ENCODE peak calls at places on chromosomes 5 and 9, in ten cellular contexts. W is AG04450, X is AG10803, A is H1, V is left ventricle myocardium inferior, B is endothelial cell of umbilical vein, S is fibroblast of the aortic adventitia, D is endodermal cell, E is astrocyte, K is neural progenitor cell. P is an unnamed sample.

GRCh38 chr5:169970911-169971436 is 9.3 kb downstream of the INSYN2B start:
- DNase-seq in S (peak), A (no peak), K (no peak), B (peak), E (peak), D (no peak), V (peak), W (peak), X (peak), P (peak)

GRCh38 chr9:92141144-92142129 is 26.2 kb upstream of the SPTLC1 start:
- DNase-seq in S (peak), X (peak), B (peak), K (peak), D (peak), A (no peak), E (no peak), W (no peak), V (no peak), P (peak)

GRCh38 chr5:106780355-106780754 is 890.4 kb downstream of the EFNA5 start:
- DNase-seq in D (no peak), W (no peak), X (no peak), K (no peak), V (no peak), B (no peak), A (no peak), S (no peak), E (no peak), P (no peak)

GRCh38 chr5:170312666-170313065 is 15.1 kb upstream of the LCP2 start:
- DNase-seq in X (peak), D (no peak), W (no peak), E (peak), A (no peak), K (no peak), B (peak), S (no peak), V (no peak), P (peak)

GRCh38 chr9:38423939-38424843 is at the start of gene IGFBPL1:
- DNase-seq in V (no peak), A (no peak), X (no peak), B (peak), D (peak), K (peak), W (no peak), S (no peak), E (no peak), P (no peak)

GRCh38 chr9:137241490-137242328 is 622 bp downstream of the TUBB4B start:
- DNase-seq in D (peak), X (peak), B (peak), K (peak), E (no peak), V (peak), A (no peak), W (no peak), S (peak), P (peak)

GRCh38 chr5:133876266-133876665 is 92.2 kb downstream of the C5orf15 start:
- DNase-seq in K (no peak), W (no peak), E (no peak), A (no peak), D (no peak), S (no peak), B (no peak), X (no peak), V (no peak), P (no peak)

GRCh38 chr9:82934949-82935348 is 128.0 kb downstream of the RASEF start:
- DNase-seq in W (peak), D (peak), A (no peak), K (peak), E (peak), B (peak), V (no peak), S (peak), X (peak), P (peak)

GRCh38 chr5:90940227-90940995 is 381.8 kb downstream of the ADGRV1 start:
- DNase-seq in V (no peak), D (peak), X (peak), W (no peak), K (peak), B (peak), E (peak), A (peak), S (peak), P (peak)
- H3K4me3 ChIP-seq in V (no peak), D (no peak), X (no peak), W (no peak), K (no peak), B (no peak), E (no peak), A (no peak), S (no peak), P (no peak)

GRCh38 chr5:14252793-14253192 is 109.7 kb downstream of the TRIO start:
- DNase-seq in D (no peak), A (no peak), S (no peak), V (no peak), B (no peak), X (no peak), E (no peak), K (no peak), W (no peak), P (no peak)

GRCh38 chr5:14251733-14252132 is 108.6 kb downstream of the TRIO start:
- DNase-seq in E (no peak), X (no peak), W (no peak), A (no peak), D (no peak), B (no peak), V (no peak), K (no peak), S (no peak), P (no peak)

GRCh38 chr5:14250778-14251711 is 107.9 kb downstream of the TRIO start:
- DNase-seq in V (no peak), X (no peak), A (no peak), D (no peak), B (no peak), E (no peak), S (no peak), K (no peak), W (no peak), P (no peak)

GRCh38 chr5:14249258-14250093 is 106.3 kb downstream of the TRIO start:
- DNase-seq in V (no peak), X (no peak), D (no peak), S (no peak), B (no peak), A (no peak), K (no peak), E (no peak), W (no peak), P (no peak)

GRCh38 chr5:14250094-14250777 is 107.1 kb downstream of the TRIO start:
- DNase-seq in K (peak), A (no peak), V (peak), W (peak), D (peak), S (peak), B (no peak), E (peak), X (peak), P (peak)
- H3K4me3 ChIP-seq in K (no peak), A (no peak), V (peak), W (no peak), D (no peak), S (peak), B (no peak), E (peak), X (peak), P (peak)

GRCh38 chr9:132584616-132585560 is 2.5 kb downstream of the BARHL1 start:
- DNase-seq in V (no peak), S (no peak), A (no peak), W (no peak), E (peak), X (peak), B (no peak), D (peak), K (peak), P (peak)

GRCh38 chr9:132582276-132582785 is at the start of gene BARHL1:
- DNase-seq in V (no peak), A (no peak), B (no peak), W (no peak), S (no peak), X (no peak), D (no peak), K (no peak), E (no peak), P (no peak)

GRCh38 chr9:132585954-132586829 is 3.8 kb downstream of the BARHL1 start:
- DNase-seq in B (no peak), X (no peak), D (peak), W (no peak), V (no peak), K (peak), A (no peak), E (no peak), S (no peak), P (no peak)

GRCh38 chr9:132583584-132584304 is 1.3 kb downstream of the BARHL1 start:
- DNase-seq in E (no peak), V (no peak), S (no peak), D (no peak), A (no peak), W (no peak), B (peak), X (no peak), K (peak), P (no peak)

GRCh38 chr9:132582786-132583583 is 579 bp downstream of the BARHL1 start:
- DNase-seq in W (no peak), D (no peak), V (no peak), K (peak), A (no peak), E (no peak), X (no peak), S (no peak), B (no peak), P (no peak)
- H3K4me3 ChIP-seq in W (no peak), D (no peak), V (no peak), K (peak), A (peak), E (no peak), X (no peak), S (no peak), B (no peak), P (no peak)

DNA sequence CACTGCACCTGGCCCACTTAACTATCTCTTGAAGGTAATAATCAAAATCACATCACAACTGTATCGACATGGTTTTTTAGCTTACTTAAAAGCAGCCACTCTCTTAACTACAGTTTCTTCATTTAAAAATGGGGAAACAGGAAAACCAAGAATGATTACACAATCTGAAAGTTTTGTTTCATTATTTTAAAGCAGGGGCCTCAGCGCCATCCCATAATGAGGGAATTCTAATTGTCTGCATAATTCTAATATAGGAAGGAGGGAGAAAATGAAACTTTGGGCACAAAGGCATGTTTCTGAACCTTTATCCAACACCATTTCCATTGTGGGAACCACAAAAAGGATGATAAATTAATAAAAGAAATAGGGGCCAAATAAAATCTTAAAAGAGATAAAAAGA is 7.6 kb downstream of the HACD4 start:
- DNase-seq in E (no peak), X (no peak), W (no peak), V (no peak), A (no peak), D (no peak), S (no peak), B (no peak), K (no peak), P (peak)
- H3K4me3 ChIP-seq in E (no peak), X (no peak), W (no peak), V (no peak), A (no peak), D (no peak), S (no peak), B (no peak), K (no peak), P (no peak)

GRCh38 chr5:135458356-135458755 is 6.2 kb upstream of the TIFAB start:
- DNase-seq in S (no peak), A (no peak), W (no peak), D (no peak), E (no peak), X (no peak), B (no peak), V (no peak), K (no peak), P (no peak)
- H3K4me3 ChIP-seq in S (no peak), A (no peak), W (no peak), D (no peak), E (no peak), X (no peak), B (no peak), V (no peak), K (no peak), P (no peak)

DNA sequence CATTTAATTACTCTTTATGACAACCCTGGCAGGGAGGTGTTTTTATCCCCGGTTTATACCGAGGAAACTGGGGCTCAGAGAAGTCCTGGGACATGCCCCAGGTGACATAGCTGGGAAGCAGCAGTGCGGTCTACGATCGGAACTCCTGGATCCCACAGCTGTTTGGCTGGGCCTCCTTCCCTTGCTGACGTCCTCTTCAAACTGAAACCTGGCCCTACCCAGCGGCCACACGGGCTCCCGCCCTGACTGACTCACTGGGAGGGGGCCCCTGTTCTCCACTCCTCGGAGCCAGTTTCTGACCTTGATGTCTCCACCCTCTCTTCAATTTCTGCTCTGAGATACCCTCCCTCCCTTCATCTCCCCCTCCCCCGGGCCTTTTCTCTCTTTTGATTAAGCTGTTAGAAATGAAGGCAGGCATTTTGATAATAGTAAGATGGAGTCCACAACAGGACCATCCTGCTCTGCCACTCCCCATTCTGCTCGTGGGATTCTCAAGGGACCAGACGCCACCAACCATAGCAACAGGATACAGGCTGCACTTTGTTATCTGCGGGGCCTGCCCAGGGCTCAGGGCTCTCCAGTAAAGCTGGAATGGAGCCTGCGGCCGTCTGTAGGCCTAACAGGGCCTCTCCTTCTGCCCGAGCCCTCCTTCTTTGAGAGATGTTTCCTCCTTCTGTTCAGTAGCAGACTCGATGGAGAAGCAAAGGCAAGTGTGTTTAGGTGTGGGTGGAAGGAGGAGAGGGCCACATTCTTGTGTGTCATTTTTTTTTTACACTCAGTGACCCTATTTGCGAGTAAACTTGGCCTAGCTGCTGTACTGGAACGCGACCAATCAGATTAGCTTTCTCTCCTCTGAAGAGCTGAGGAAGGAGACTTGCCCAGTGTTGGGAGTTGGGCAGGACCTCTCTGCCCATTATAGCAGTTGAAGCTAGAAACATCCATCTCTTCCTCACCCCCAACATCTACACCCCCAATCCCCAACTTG is 8.7 kb upstream of the EPB41L4B start:
- DNase-seq in S (peak), D (no peak), V (peak), K (no peak), B (no peak), A (no peak), W (no peak), X (peak), E (peak), P (peak)
- H3K4me3 ChIP-seq in S (no peak), D (no peak), V (peak), K (no peak), B (no peak), A (no peak), W (no peak), X (no peak), E (no peak), P (no peak)

DNA sequence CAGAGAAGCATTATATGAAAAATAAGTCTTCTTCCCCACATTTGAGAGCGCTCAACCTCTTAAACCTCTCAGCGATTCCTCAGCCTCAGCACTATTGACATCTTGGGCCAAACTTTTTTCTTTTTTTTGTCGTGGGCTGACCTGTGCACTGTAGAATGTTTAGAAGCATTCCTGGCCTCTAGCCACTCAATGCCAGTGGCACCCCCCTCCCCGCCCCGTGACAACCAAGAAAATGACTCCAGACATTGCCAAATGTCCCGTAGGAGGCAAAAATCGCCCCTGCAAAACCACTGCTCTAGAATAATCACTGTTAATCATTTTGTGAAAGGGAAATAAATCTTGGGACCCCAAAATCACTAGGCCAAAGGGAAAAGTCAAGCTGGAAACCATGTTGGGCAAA is 129.1 kb upstream of the BOD1 start:
- DNase-seq in D (no peak), W (no peak), S (no peak), X (no peak), V (no peak), B (no peak), K (no peak), E (no peak), A (no peak), P (no peak)
- H3K4me3 ChIP-seq in D (peak), W (no peak), S (no peak), X (no peak), V (no peak), B (no peak), K (no peak), E (no peak), A (no peak), P (no peak)

GRCh38 chr9:27005491-27005890 is at the start of gene LRRC19:
- DNase-seq in E (no peak), B (no peak), X (no peak), K (no peak), D (no peak), A (no peak), V (no peak), W (no peak), S (no peak), P (no peak)
- H3K4me3 ChIP-seq in E (no peak), B (no peak), X (no peak), K (no peak), D (no peak), A (no peak), V (no peak), W (no peak), S (no peak), P (no peak)